ENCODE peak calls at places on chromosomes 3 and 15, in seven cellular contexts. One of them, this sample, is unnamed. For H3K4me1, the result is how much of the 10 kb centered on the place peaks cover.

GRCh38 chr15:27042646-27043045 is 71.7 kb downstream of the GABRG3 start:
- DNase-seq in tibial nerve: no peak
- DNase-seq in heart right ventricle: no peak
- DNase-seq in cardiac muscle cell: no peak
- DNase-seq in keratinocyte: no peak
- DNase-seq in CD8-positive, alpha-beta memory T cell: no peak
- DNase-seq in neural progenitor cell: no peak
- DNase-seq in this sample: no peak

GRCh38 chr3:167251678-167252077 is 128.4 kb downstream of the ZBBX start:
- DNase-seq in CD8-positive, alpha-beta memory T cell: no peak
- DNase-seq in tibial nerve: no peak
- DNase-seq in heart right ventricle: no peak
- DNase-seq in neural progenitor cell: no peak
- DNase-seq in cardiac muscle cell: no peak
- DNase-seq in keratinocyte: no peak
- DNase-seq in this sample: no peak

GRCh38 chr3:60081381-60082095 is 1031.7 kb upstream of the CFAP20DC start:
- DNase-seq in neural progenitor cell: no peak
- DNase-seq in heart right ventricle: no peak
- DNase-seq in CD8-positive, alpha-beta memory T cell: no peak
- DNase-seq in keratinocyte: no peak
- DNase-seq in cardiac muscle cell: no peak
- DNase-seq in tibial nerve: no peak
- DNase-seq in this sample: no peak

GRCh38 chr3:50345586-50345985 is at the start of gene ZMYND10:
- DNase-seq in cardiac muscle cell: peak
- DNase-seq in CD8-positive, alpha-beta memory T cell: peak
- DNase-seq in heart right ventricle: peak
- DNase-seq in tibial nerve: no peak
- DNase-seq in keratinocyte: no peak
- DNase-seq in neural progenitor cell: peak
- DNase-seq in this sample: no peak

GRCh38 chr3:123287962-123288302 is 86.2 kb downstream of the SEC22A start:
- DNase-seq in heart right ventricle: no peak
- DNase-seq in neural progenitor cell: no peak
- DNase-seq in keratinocyte: no peak
- DNase-seq in cardiac muscle cell: no peak
- DNase-seq in tibial nerve: no peak
- DNase-seq in CD8-positive, alpha-beta memory T cell: no peak
- DNase-seq in this sample: no peak

GRCh38 chr3:193620055-193620454 is 27.0 kb downstream of the OPA1 start:
- DNase-seq in cardiac muscle cell: no peak
- DNase-seq in CD8-positive, alpha-beta memory T cell: no peak
- DNase-seq in keratinocyte: no peak
- DNase-seq in heart right ventricle: no peak
- DNase-seq in tibial nerve: no peak
- DNase-seq in neural progenitor cell: no peak
- DNase-seq in this sample: no peak

GRCh38 chr15:27028836-27029482 is 58.0 kb downstream of the GABRG3 start:
- DNase-seq in CD8-positive, alpha-beta memory T cell: no peak
- DNase-seq in heart right ventricle: no peak
- DNase-seq in tibial nerve: no peak
- DNase-seq in cardiac muscle cell: no peak
- DNase-seq in keratinocyte: no peak
- DNase-seq in neural progenitor cell: peak
- DNase-seq in this sample: no peak

GRCh38 chr15:25691544-25692430 is 171.3 kb downstream of the ATP10A start:
- DNase-seq in heart right ventricle: no peak
- DNase-seq in keratinocyte: no peak
- DNase-seq in tibial nerve: no peak
- DNase-seq in CD8-positive, alpha-beta memory T cell: no peak
- DNase-seq in cardiac muscle cell: peak
- DNase-seq in neural progenitor cell: peak
- DNase-seq in this sample: no peak

GRCh38 chr3:74562528-74563190 is 51.8 kb downstream of the CNTN3 start:
- DNase-seq in neural progenitor cell: no peak
- DNase-seq in keratinocyte: no peak
- DNase-seq in CD8-positive, alpha-beta memory T cell: no peak
- DNase-seq in tibial nerve: no peak
- DNase-seq in heart right ventricle: no peak
- DNase-seq in cardiac muscle cell: no peak
- DNase-seq in this sample: no peak

GRCh38 chr3:72441284-72441994 is 406.8 kb downstream of the SHQ1 start:
- DNase-seq in cardiac muscle cell: peak
- DNase-seq in keratinocyte: no peak
- DNase-seq in heart right ventricle: no peak
- DNase-seq in neural progenitor cell: no peak
- DNase-seq in tibial nerve: no peak
- DNase-seq in CD8-positive, alpha-beta memory T cell: no peak
- DNase-seq in this sample: no peak

GRCh38 chr3:134768845-134769244 is 26.2 kb upstream of the EPHB1 start:
- DNase-seq in keratinocyte: no peak
- DNase-seq in neural progenitor cell: no peak
- DNase-seq in tibial nerve: no peak
- DNase-seq in CD8-positive, alpha-beta memory T cell: no peak
- DNase-seq in cardiac muscle cell: no peak
- DNase-seq in heart right ventricle: no peak
- DNase-seq in this sample: no peak

GRCh38 chr3:56611364-56611763 is 54.4 kb downstream of the CCDC66 start:
- DNase-seq in neural progenitor cell: no peak
- DNase-seq in keratinocyte: no peak
- DNase-seq in CD8-positive, alpha-beta memory T cell: no peak
- DNase-seq in tibial nerve: no peak
- DNase-seq in heart right ventricle: no peak
- DNase-seq in cardiac muscle cell: no peak
- DNase-seq in this sample: no peak

GRCh38 chr3:11244131-11244677 is 28.0 kb upstream of the ATG7 start:
- DNase-seq in cardiac muscle cell: peak
- DNase-seq in tibial nerve: no peak
- DNase-seq in keratinocyte: no peak
- DNase-seq in neural progenitor cell: no peak
- DNase-seq in CD8-positive, alpha-beta memory T cell: no peak
- DNase-seq in heart right ventricle: no peak
- DNase-seq in this sample: no peak

GRCh38 chr15:101295607-101296225 is 668 bp upstream of the SNRPA1 start:
- DNase-seq in keratinocyte: no peak
- DNase-seq in heart right ventricle: no peak
- DNase-seq in cardiac muscle cell: peak
- DNase-seq in tibial nerve: no peak
- DNase-seq in CD8-positive, alpha-beta memory T cell: no peak
- DNase-seq in neural progenitor cell: no peak
- DNase-seq in this sample: peak

GRCh38 chr3:77464106-77464688 is 424.3 kb downstream of the ROBO2 start:
- DNase-seq in cardiac muscle cell: no peak
- DNase-seq in neural progenitor cell: no peak
- DNase-seq in heart right ventricle: no peak
- DNase-seq in keratinocyte: no peak
- DNase-seq in tibial nerve: no peak
- DNase-seq in CD8-positive, alpha-beta memory T cell: no peak
- DNase-seq in this sample: no peak

GRCh38 chr15:54815546-54815945 is 381.2 kb downstream of the RSL24D1 start:
- DNase-seq in tibial nerve: no peak
- DNase-seq in heart right ventricle: no peak
- DNase-seq in CD8-positive, alpha-beta memory T cell: no peak
- DNase-seq in cardiac muscle cell: no peak
- DNase-seq in neural progenitor cell: no peak
- DNase-seq in keratinocyte: no peak
- DNase-seq in this sample: no peak

GRCh38 chr3:168093790-168094189 is 1.9 kb downstream of the GOLIM4 start:
- DNase-seq in heart right ventricle: no peak
- DNase-seq in cardiac muscle cell: no peak
- DNase-seq in CD8-positive, alpha-beta memory T cell: no peak
- DNase-seq in tibial nerve: no peak
- DNase-seq in neural progenitor cell: no peak
- DNase-seq in keratinocyte: no peak
- DNase-seq in this sample: no peak

GRCh38 chr3:126415661-126416591 is 21.2 kb downstream of the CFAP100 start:
- DNase-seq in CD8-positive, alpha-beta memory T cell: no peak
- DNase-seq in keratinocyte: no peak
- DNase-seq in neural progenitor cell: no peak
- DNase-seq in cardiac muscle cell: no peak
- DNase-seq in tibial nerve: no peak
- DNase-seq in heart right ventricle: no peak
- DNase-seq in this sample: peak

GRCh38 chr3:106262976-106263375 is 394.2 kb upstream of the CBLB start:
- DNase-seq in neural progenitor cell: no peak
- DNase-seq in heart right ventricle: no peak
- DNase-seq in CD8-positive, alpha-beta memory T cell: no peak
- DNase-seq in tibial nerve: no peak
- DNase-seq in keratinocyte: no peak
- DNase-seq in cardiac muscle cell: peak
- DNase-seq in this sample: no peak

GRCh38 chr3:128076465-128076782 is 24.2 kb downstream of the SEC61A1 start:
- DNase-seq in neural progenitor cell: no peak
- DNase-seq in keratinocyte: no peak
- DNase-seq in tibial nerve: no peak
- DNase-seq in cardiac muscle cell: no peak
- DNase-seq in CD8-positive, alpha-beta memory T cell: no peak
- DNase-seq in heart right ventricle: no peak
- DNase-seq in this sample: no peak

GRCh38 chr3:128075516-128076464 is 23.6 kb downstream of the SEC61A1 start:
- DNase-seq in keratinocyte: no peak
- DNase-seq in heart right ventricle: peak
- DNase-seq in CD8-positive, alpha-beta memory T cell: peak
- DNase-seq in neural progenitor cell: peak
- DNase-seq in tibial nerve: peak
- DNase-seq in cardiac muscle cell: peak
- DNase-seq in this sample: no peak

GRCh38 chr3:128074851-128075515 is 22.7 kb downstream of the SEC61A1 start:
- DNase-seq in keratinocyte: no peak
- DNase-seq in cardiac muscle cell: no peak
- DNase-seq in CD8-positive, alpha-beta memory T cell: no peak
- DNase-seq in tibial nerve: no peak
- DNase-seq in neural progenitor cell: no peak
- DNase-seq in heart right ventricle: no peak
- DNase-seq in this sample: no peak

GRCh38 chr3:128078875-128079274 is 26.6 kb downstream of the SEC61A1 start:
- DNase-seq in CD8-positive, alpha-beta memory T cell: no peak
- DNase-seq in keratinocyte: no peak
- DNase-seq in tibial nerve: no peak
- DNase-seq in cardiac muscle cell: no peak
- DNase-seq in neural progenitor cell: no peak
- DNase-seq in heart right ventricle: no peak
- DNase-seq in this sample: no peak

DNA sequence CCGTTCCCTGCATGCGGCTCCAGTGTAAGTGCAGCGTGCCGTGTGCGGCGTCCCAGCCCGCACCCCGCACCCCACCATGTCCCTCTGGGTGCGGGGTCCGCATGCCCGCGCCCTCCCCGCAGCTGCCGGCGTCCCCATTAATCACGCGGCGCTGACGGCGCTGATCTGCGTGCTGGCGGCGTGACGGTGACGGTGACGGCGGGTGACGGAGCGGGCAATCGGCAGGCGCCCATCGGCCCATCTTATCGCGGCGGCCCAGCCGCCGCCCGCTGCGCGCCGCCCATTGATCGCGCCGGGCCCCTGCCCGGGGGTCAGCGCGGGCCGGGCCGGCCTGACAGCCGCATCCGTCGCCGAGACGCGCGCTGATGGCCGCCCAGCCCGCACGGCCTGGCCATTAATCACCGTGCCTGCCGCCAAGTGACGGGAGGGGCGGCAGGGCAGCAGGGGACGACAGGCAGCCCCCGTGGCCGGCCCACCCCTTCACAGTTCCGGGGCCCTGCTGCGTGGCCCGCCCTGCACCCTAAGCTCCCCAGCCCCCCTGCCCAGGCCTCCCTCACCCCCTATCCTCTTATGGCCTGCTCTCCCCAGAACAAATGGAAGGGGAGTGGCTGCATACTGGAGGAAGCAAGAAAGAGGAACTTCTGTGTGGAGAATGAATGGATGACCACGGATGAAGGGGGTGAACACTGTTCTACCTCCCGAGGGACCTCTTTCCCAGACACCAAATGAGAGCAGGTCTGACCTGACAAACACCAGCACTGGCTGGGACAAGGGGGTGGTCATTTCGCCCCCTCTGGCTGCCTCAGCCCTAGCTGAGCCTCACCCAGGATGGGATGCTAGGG is 24.8 kb downstream of the SEC61A1 start:
- DNase-seq in tibial nerve: no peak
- DNase-seq in cardiac muscle cell: no peak
- DNase-seq in heart right ventricle: no peak
- DNase-seq in CD8-positive, alpha-beta memory T cell: no peak
- DNase-seq in neural progenitor cell: peak
- DNase-seq in keratinocyte: no peak
- DNase-seq in this sample: no peak
- H3K4me3 ChIP-seq in tibial nerve: peak
- H3K4me3 ChIP-seq in cardiac muscle cell: peak
- H3K4me3 ChIP-seq in heart right ventricle: peak
- H3K4me3 ChIP-seq in CD8-positive, alpha-beta memory T cell: peak
- H3K4me3 ChIP-seq in neural progenitor cell: peak
- H3K4me3 ChIP-seq in keratinocyte: no peak
- H3K4me3 ChIP-seq in this sample: no peak

GRCh38 chr3:129239992-129240391 is 9.4 kb upstream of the COPG1 start:
- DNase-seq in CD8-positive, alpha-beta memory T cell: no peak
- DNase-seq in neural progenitor cell: no peak
- DNase-seq in tibial nerve: no peak
- DNase-seq in heart right ventricle: no peak
- DNase-seq in keratinocyte: no peak
- DNase-seq in cardiac muscle cell: no peak
- DNase-seq in this sample: no peak
- H3K27ac ChIP-seq in CD8-positive, alpha-beta memory T cell: no peak
- H3K27ac ChIP-seq in neural progenitor cell: no peak
- H3K27ac ChIP-seq in tibial nerve: peak
- H3K27ac ChIP-seq in heart right ventricle: peak
- H3K27ac ChIP-seq in keratinocyte: peak
- H3K27ac ChIP-seq in cardiac muscle cell: no peak
- H3K27ac ChIP-seq in this sample: peak

GRCh38 chr15:92924216-92924615 is 24.1 kb downstream of the CHD2 start:
- DNase-seq in tibial nerve: no peak
- DNase-seq in cardiac muscle cell: no peak
- DNase-seq in CD8-positive, alpha-beta memory T cell: no peak
- DNase-seq in keratinocyte: no peak
- DNase-seq in heart right ventricle: peak
- DNase-seq in neural progenitor cell: no peak
- DNase-seq in this sample: no peak
- H3K4me1 ChIP-seq in tibial nerve: half or more
- H3K4me1 ChIP-seq in cardiac muscle cell: under half
- H3K4me1 ChIP-seq in CD8-positive, alpha-beta memory T cell: half or more
- H3K4me1 ChIP-seq in keratinocyte: under half
- H3K4me1 ChIP-seq in heart right ventricle: under half
- H3K4me1 ChIP-seq in neural progenitor cell: under half
- H3K4me1 ChIP-seq in this sample: under half

DNA sequence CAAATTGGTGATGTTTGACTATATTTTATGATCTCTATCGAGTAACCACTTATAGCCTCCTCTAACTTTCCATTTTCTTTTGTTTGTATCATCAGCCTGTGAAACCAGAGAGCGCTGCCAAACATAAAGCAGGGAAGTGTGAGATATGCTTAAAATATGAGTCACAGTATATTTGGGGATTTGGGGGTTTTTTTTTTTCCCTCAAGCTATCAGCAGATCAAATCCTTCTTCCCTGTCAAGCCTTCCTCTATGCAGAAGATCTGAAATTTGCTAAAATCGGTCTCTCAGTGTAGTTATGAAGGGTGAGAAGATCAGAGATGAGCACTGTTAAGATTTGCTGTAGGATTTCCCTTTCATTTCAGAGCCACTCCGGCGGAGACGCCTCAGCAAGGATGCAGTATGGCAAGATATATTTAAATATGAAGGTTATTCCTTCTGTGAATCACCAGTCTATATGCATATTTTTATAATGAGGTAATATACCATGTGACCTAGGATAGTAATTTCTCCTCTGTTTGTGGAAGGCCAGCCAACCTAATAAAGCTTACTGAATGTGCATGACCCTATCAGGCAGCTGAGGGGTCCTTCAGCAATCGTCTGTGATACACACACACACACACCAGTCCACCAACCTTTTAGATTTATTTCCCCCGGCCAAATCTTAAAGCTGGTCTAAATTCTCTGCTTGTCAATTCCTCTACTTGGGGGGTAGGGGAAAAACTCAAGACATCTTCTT is 474.1 kb downstream of the FOXP1 start:
- DNase-seq in keratinocyte: peak
- DNase-seq in cardiac muscle cell: peak
- DNase-seq in heart right ventricle: no peak
- DNase-seq in CD8-positive, alpha-beta memory T cell: no peak
- DNase-seq in neural progenitor cell: no peak
- DNase-seq in tibial nerve: no peak
- DNase-seq in this sample: no peak
- H3K4me3 ChIP-seq in keratinocyte: peak
- H3K4me3 ChIP-seq in cardiac muscle cell: no peak
- H3K4me3 ChIP-seq in heart right ventricle: no peak
- H3K4me3 ChIP-seq in CD8-positive, alpha-beta memory T cell: no peak
- H3K4me3 ChIP-seq in neural progenitor cell: no peak
- H3K4me3 ChIP-seq in tibial nerve: no peak
- H3K4me3 ChIP-seq in this sample: no peak

This sample was measured in RWPE2.